ENCODE peak calls at places on chromosome 22, in four cellular contexts. E, T, S and L are unnamed samples.

GRCh38 chr22:46569848-46570695 is 32.7 kb upstream of the CELSR1 start:
- DNase-seq in E (no peak), T (no peak), S (no peak), L (no peak)

GRCh38 chr22:23075525-23076216 is 5.4 kb downstream of the GNAZ start:
- DNase-seq in E (no peak), T (peak; percentile 22), S (no peak), L (peak; percentile 99)

GRCh38 chr22:42001127-42001526 is 2.5 kb downstream of the WBP2NL start:
- DNase-seq in E (peak; percentile 15), T (no peak), S (no peak), L (no peak)

GRCh38 chr22:41305646-41306045 is 4.3 kb downstream of the ZC3H7B start:
- DNase-seq in E (no peak), T (no peak), S (peak; percentile 25), L (peak; percentile 77)

GRCh38 chr22:39148727-39149535 is 3.5 kb downstream of the CBX7 start:
- DNase-seq in E (no peak), T (no peak), S (peak; percentile 75), L (no peak)

GRCh38 chr22:41688365-41689211 is at the start of gene SNU13:
- DNase-seq in E (peak; percentile 96), T (peak; percentile 91), S (peak; percentile 91), L (peak; percentile 84)

GRCh38 chr22:50272103-50272782 is 2.1 kb upstream of the MAPK11 start:
- DNase-seq in E (no peak), T (no peak), S (no peak), L (no peak)

GRCh38 chr22:48432721-48433518 is 1394.8 kb downstream of the BRD1 start:
- DNase-seq in E (peak; percentile 31), T (no peak), S (peak; percentile 15), L (peak; percentile 58)

GRCh38 chr22:20256042-20256441 is 12.1 kb downstream of the RTN4R start:
- DNase-seq in E (no peak), T (no peak), S (no peak), L (no peak)
- H3K4me1 ChIP-seq in E (no peaks in the 10 kb centered on the region), T (no peaks in the 10 kb centered on the region), S (no peaks in the 10 kb centered on the region), L (no peaks in the 10 kb centered on the region)

GRCh38 chr22:37147186-37147990 is 2.3 kb downstream of the IL2RB start:
- DNase-seq in E (no peak), T (no peak), S (no peak), L (no peak)
- H3K27ac ChIP-seq in E (no peak overlapping the region), T (no peak overlapping the region), S (no peak overlapping the region), L (no peak overlapping the region)

GRCh38 chr22:44067901-44068300 is 43.8 kb downstream of the PARVB start:
- DNase-seq in E (no peak), T (no peak), S (no peak), L (no peak)

GRCh38 chr22:44068422-44069191 is 44.5 kb downstream of the PARVB start:
- DNase-seq in E (peak; percentile 74), T (no peak), S (peak; percentile 36), L (no peak)

GRCh38 chr22:44070029-44070428 is 45.9 kb downstream of the PARVB start:
- DNase-seq in E (no peak), T (no peak), S (no peak), L (no peak)

GRCh38 chr22:44063462-44064371 is 39.6 kb downstream of the PARVB start:
- DNase-seq in E (no peak), T (no peak), S (no peak), L (no peak)

GRCh38 chr22:44067033-44067432 is 42.9 kb downstream of the PARVB start:
- DNase-seq in E (no peak), T (no peak), S (no peak), L (no peak)
- H3K4me1 ChIP-seq in E (no peaks in the 10 kb centered on the region), T (no peaks in the 10 kb centered on the region), S (no peaks in the 10 kb centered on the region), L (no peaks in the 10 kb centered on the region)

GRCh38 chr22:32826537-32826936 is 25.0 kb downstream of the TIMP3 start:
- DNase-seq in E (no peak), T (no peak), S (no peak), L (no peak)
- H3K27ac ChIP-seq in E (no peak overlapping the region), T (no peak overlapping the region), S (peak overlapping the region; percentile 19), L (no peak overlapping the region)

GRCh38 chr22:36334081-36334831 is 53.5 kb downstream of the MYH9 start:
- DNase-seq in E (no peak), T (peak; percentile 35), S (no peak), L (no peak)
- H3K4me1 ChIP-seq in E (peaks cover 80% of the 10 kb centered on the region), T (peaks cover 83% of the 10 kb centered on the region), S (peaks cover 100% of the 10 kb centered on the region), L (peaks cover 96% of the 10 kb centered on the region)